ENCODE peak calls at places on chromosome 17, in five cellular contexts. C, V, W, R and M are unnamed samples.

GRCh38 chr17:34763727-34764665 is 184.6 kb downstream of the TMEM132E start:
- DNase-seq in W (no peak), V (no peak), C (peak), R (peak), M (no peak)

GRCh38 chr17:16406742-16407674 is 8.4 kb upstream of the TRPV2 start:
- DNase-seq in V (peak), W (no peak), C (no peak), R (no peak), M (no peak)

GRCh38 chr17:2808367-2809335 is 12.4 kb downstream of the RAP1GAP2 start:
- DNase-seq in R (no peak), V (no peak), C (no peak), W (no peak), M (no peak)

GRCh38 chr17:42577140-42577531 is 393 bp downstream of the PSMC3IP start:
- DNase-seq in C (no peak), W (peak), V (no peak), R (no peak), M (no peak)

GRCh38 chr17:12909046-12909445 is 108.8 kb downstream of the ELAC2 start:
- DNase-seq in V (no peak), C (no peak), W (no peak), R (no peak), M (no peak)

GRCh38 chr17:58818654-58819053 is 63.0 kb downstream of the PPM1E start:
- DNase-seq in R (no peak), W (no peak), V (no peak), C (no peak), M (no peak)

GRCh38 chr17:76593338-76593737 is 7.7 kb upstream of the ST6GALNAC2 start:
- DNase-seq in W (no peak), C (no peak), R (peak), V (no peak), M (no peak)

GRCh38 chr17:16442594-16443389 is 27.4 kb downstream of the TRPV2 start:
- DNase-seq in V (no peak), W (no peak), R (no peak), C (peak), M (no peak)

GRCh38 chr17:1203111-1203966 is 23.6 kb upstream of the ABR start:
- DNase-seq in V (peak), W (no peak), C (peak), R (peak), M (peak)

GRCh38 chr17:17156107-17156506 is 50.0 kb downstream of the PLD6 start:
- DNase-seq in R (peak), W (no peak), C (peak), V (no peak), M (no peak)

GRCh38 chr17:5282639-5283217 is 644 bp downstream of the RABEP1 start:
- DNase-seq in W (peak), R (no peak), V (peak), C (no peak), M (peak)

GRCh38 chr17:80565347-80566053 is 20.9 kb downstream of the RPTOR start:
- DNase-seq in C (no peak), V (no peak), R (no peak), W (no peak), M (no peak)

GRCh38 chr17:13671771-13672170 is 70.0 kb upstream of the HS3ST3A1 start:
- DNase-seq in R (no peak), V (no peak), W (no peak), C (peak), M (no peak)

GRCh38 chr17:51000835-51001638 is 119.6 kb downstream of the SPAG9 start:
- DNase-seq in V (peak), C (peak), W (peak), R (peak), M (no peak)

DNA sequence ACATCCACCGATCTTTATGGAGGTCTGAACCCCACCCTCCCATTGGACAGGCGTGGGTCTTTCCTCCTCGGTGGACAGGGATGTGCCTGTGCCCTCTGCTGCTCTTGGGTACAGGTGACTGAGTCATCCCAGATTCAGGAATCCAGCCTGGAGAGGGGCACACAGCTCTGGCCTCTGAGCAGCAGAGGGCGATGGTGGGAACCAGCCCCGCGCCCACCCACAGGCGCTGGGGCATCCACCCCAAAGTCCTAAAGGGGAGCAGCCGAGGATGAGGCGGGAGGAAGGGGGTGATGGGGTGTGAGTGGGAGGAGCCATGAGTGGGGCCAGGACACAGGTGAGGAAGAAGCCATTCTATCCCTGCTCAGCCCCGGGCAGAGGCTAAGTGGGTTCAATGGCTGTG is 35.0 kb downstream of the ENGASE start:
- DNase-seq in W (no peak), C (no peak), R (no peak), V (no peak), M (no peak)
- TF ChIP-seq CTCF in W (no peak), C (no peak), R (no peak), V (no peak), M (no peak)

GRCh38 chr17:8186446-8186786 is 3.6 kb downstream of the BORCS6 start:
- DNase-seq in W (no peak), V (no peak), R (no peak), C (no peak), M (no peak)
- TF ChIP-seq CTCF in W (no peak), V (no peak), R (no peak), C (no peak), M (no peak)

DNA sequence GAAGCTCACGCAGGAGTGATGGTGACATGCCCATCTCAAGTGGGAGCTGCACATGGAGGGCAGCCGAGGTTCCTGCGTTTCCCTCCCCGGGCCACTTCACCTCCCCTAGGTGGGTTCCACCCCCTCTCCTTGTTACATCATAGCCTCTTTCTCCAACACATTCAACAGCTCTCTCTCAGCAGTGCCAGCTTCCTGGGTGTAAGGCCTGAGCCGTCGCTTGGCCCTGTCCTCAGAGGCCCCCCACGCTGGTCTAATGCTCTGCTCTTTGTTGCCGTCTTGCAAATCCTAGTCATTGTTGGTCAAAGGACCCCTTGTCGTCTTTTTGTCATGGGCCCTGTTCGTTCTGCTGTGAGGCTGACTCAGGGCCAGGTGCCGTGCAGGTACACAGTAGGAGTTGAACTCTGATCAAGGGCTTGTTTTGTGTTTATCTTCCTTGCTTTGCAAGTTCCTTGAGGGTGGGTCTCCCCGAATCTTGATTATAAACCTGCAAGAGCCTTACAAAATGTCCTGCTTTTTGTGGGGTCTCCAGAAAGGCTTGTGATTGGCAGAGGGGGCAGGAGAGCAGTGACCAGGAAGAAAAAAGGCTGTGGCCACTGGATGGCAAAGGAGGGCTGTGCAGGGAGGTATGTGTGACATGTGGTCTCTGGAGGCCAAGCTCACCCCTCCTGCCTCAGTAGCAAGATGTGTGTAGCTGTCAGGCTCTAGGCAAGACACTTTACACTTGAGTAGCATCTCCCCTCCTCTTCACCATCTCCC is 136.6 kb downstream of the CCDC182 start:
- DNase-seq in C (no peak), R (no peak), V (no peak), W (no peak), M (no peak)
- TF ChIP-seq CTCF in C (no peak), R (no peak), V (no peak), W (no peak), M (no peak)

GRCh38 chr17:38674013-38674748 is 576 bp downstream of the EPOP start:
- DNase-seq in R (no peak), C (no peak), W (peak), V (no peak), M (peak)
- TF ChIP-seq CTCF in R (no peak), C (no peak), W (no peak), V (no peak), M (no peak)

GRCh38 chr17:15090533-15090932 is 174.6 kb downstream of the PMP22 start:
- DNase-seq in C (no peak), R (no peak), W (no peak), V (no peak), M (no peak)

GRCh38 chr17:15087946-15088345 is 177.2 kb downstream of the PMP22 start:
- DNase-seq in W (no peak), V (peak), C (no peak), R (no peak), M (no peak)

GRCh38 chr17:15092762-15093161 is 172.4 kb downstream of the PMP22 start:
- DNase-seq in V (no peak), C (peak), R (peak), W (no peak), M (no peak)

GRCh38 chr17:15092261-15092660 is 172.9 kb downstream of the PMP22 start:
- DNase-seq in R (no peak), V (peak), C (no peak), W (no peak), M (no peak)

DNA sequence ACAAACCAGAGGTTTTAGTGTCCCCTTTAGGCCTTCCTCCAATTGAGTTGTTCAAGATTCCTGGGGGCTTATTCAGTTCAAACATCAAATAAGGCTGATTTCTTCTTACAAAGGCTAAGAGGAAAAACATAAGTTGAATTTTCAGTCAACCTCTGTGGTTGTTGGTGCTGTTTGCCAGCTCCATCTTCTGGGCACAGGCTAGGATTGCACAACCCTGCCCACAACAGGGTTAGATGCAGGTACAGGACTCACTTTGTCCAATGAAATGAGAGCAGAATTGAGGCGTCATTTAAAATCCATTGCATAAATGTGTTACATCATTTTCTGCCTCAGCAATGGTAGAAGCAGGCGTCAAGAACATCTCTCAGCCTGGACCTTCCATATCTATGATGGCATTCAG is 173.3 kb downstream of the PMP22 start:
- DNase-seq in V (no peak), R (no peak), W (no peak), C (peak), M (no peak)
- TF ChIP-seq CTCF in V (no peak), R (peak), W (no peak), C (peak), M (no peak)